ENCODE peak calls at places on chromosome 2, in six cellular contexts. One of them, this sample, is unnamed.
A peak's percentile ranks its signal among the peaks of the same experiment; 100 is the strongest.

GRCh38 chr2:173307287-173307686 is 47.4 kb upstream of the CDCA7 start:
- DNase-seq in GM23338: peak; percentile 44
- DNase-seq in MM.1S: no peak
- DNase-seq in Karpas-422: peak; percentile 71
- DNase-seq in HCT116: no peak
- DNase-seq in GM23248: no peak
- DNase-seq in this sample: no peak

GRCh38 chr2:28981016-28981441 is at the start of gene TOGARAM2:
- DNase-seq in Karpas-422: no peak
- DNase-seq in GM23338: no peak
- DNase-seq in GM23248: peak; percentile 49
- DNase-seq in HCT116: no peak
- DNase-seq in MM.1S: no peak
- DNase-seq in this sample: peak; percentile 70

GRCh38 chr2:44215827-44216226 is 47.2 kb downstream of the PPM1B start:
- DNase-seq in GM23248: no peak
- DNase-seq in Karpas-422: no peak
- DNase-seq in HCT116: no peak
- DNase-seq in GM23338: no peak
- DNase-seq in MM.1S: no peak
- DNase-seq in this sample: no peak

GRCh38 chr2:63775191-63775590 is 66.5 kb upstream of the UGP2 start:
- DNase-seq in GM23338: no peak
- DNase-seq in GM23248: no peak
- DNase-seq in Karpas-422: no peak
- DNase-seq in HCT116: no peak
- DNase-seq in MM.1S: no peak
- DNase-seq in this sample: no peak

GRCh38 chr2:97728091-97728596 is 14.8 kb downstream of the ZAP70 start:
- DNase-seq in GM23248: peak; percentile 77
- DNase-seq in GM23338: no peak
- DNase-seq in Karpas-422: no peak
- DNase-seq in MM.1S: no peak
- DNase-seq in HCT116: no peak
- DNase-seq in this sample: no peak

GRCh38 chr2:33242845-33243244 is 233.6 kb upstream of the RASGRP3 start:
- DNase-seq in HCT116: no peak
- DNase-seq in GM23338: no peak
- DNase-seq in MM.1S: no peak
- DNase-seq in GM23248: peak; percentile 82
- DNase-seq in Karpas-422: no peak
- DNase-seq in this sample: no peak

GRCh38 chr2:224938670-224939309 is 103.5 kb downstream of the DOCK10 start:
- DNase-seq in GM23338: no peak
- DNase-seq in GM23248: peak; percentile 13
- DNase-seq in MM.1S: no peak
- DNase-seq in Karpas-422: no peak
- DNase-seq in HCT116: no peak
- DNase-seq in this sample: no peak

GRCh38 chr2:44952143-44952805 is 10.8 kb downstream of the SIX3 start:
- DNase-seq in GM23338: peak; percentile 92
- DNase-seq in Karpas-422: peak; percentile 57
- DNase-seq in GM23248: peak; percentile 86
- DNase-seq in MM.1S: peak; percentile 69
- DNase-seq in HCT116: peak; percentile 31
- DNase-seq in this sample: peak; percentile 84

GRCh38 chr2:73998933-73999332 is 14.2 kb downstream of the TET3 start:
- DNase-seq in MM.1S: no peak
- DNase-seq in Karpas-422: no peak
- DNase-seq in GM23248: no peak
- DNase-seq in HCT116: no peak
- DNase-seq in GM23338: no peak
- DNase-seq in this sample: no peak

GRCh38 chr2:221097568-221097915 is 474.6 kb downstream of the EPHA4 start:
- DNase-seq in MM.1S: no peak
- DNase-seq in GM23338: no peak
- DNase-seq in GM23248: peak; percentile 94
- DNase-seq in Karpas-422: no peak
- DNase-seq in HCT116: no peak
- DNase-seq in this sample: no peak

GRCh38 chr2:3902131-3902530 is 198.8 kb downstream of the DCDC2C start:
- DNase-seq in GM23248: no peak
- DNase-seq in Karpas-422: no peak
- DNase-seq in HCT116: no peak
- DNase-seq in MM.1S: no peak
- DNase-seq in GM23338: no peak
- DNase-seq in this sample: no peak

GRCh38 chr2:41933585-41934322 is 114.1 kb upstream of the PKDCC start:
- DNase-seq in GM23338: no peak
- DNase-seq in MM.1S: peak; percentile 43
- DNase-seq in HCT116: no peak
- DNase-seq in Karpas-422: no peak
- DNase-seq in GM23248: peak; percentile 97
- DNase-seq in this sample: peak; percentile 75

GRCh38 chr2:127612111-127612822 is 33.7 kb upstream of the GPR17 start:
- DNase-seq in GM23248: no peak
- DNase-seq in GM23338: no peak
- DNase-seq in HCT116: no peak
- DNase-seq in MM.1S: no peak
- DNase-seq in Karpas-422: no peak
- DNase-seq in this sample: peak; percentile 2

GRCh38 chr2:14907014-14907612 is 274.6 kb downstream of the LRATD1 start:
- DNase-seq in HCT116: no peak
- DNase-seq in Karpas-422: peak; percentile 58
- DNase-seq in MM.1S: no peak
- DNase-seq in GM23338: peak; percentile 25
- DNase-seq in GM23248: peak; percentile 10
- DNase-seq in this sample: no peak

GRCh38 chr2:73003027-73003426 is 68.5 kb downstream of the SFXN5 start:
- DNase-seq in GM23338: no peak
- DNase-seq in HCT116: no peak
- DNase-seq in Karpas-422: no peak
- DNase-seq in MM.1S: no peak
- DNase-seq in GM23248: no peak
- DNase-seq in this sample: peak; percentile 2

GRCh38 chr2:108534577-108535379 is 508 bp downstream of the LIMS1 start:
- DNase-seq in GM23248: peak; percentile 70
- DNase-seq in HCT116: no peak
- DNase-seq in GM23338: peak; percentile 46
- DNase-seq in MM.1S: peak; percentile 52
- DNase-seq in Karpas-422: peak; percentile 65
- DNase-seq in this sample: peak; percentile 60

GRCh38 chr2:237467447-237468179 is 19.4 kb upstream of the MLPH start:
- DNase-seq in MM.1S: no peak
- DNase-seq in HCT116: no peak
- DNase-seq in Karpas-422: no peak
- DNase-seq in GM23338: no peak
- DNase-seq in GM23248: no peak
- DNase-seq in this sample: no peak

GRCh38 chr2:80467262-80467811 is 162.8 kb upstream of the LRRTM1 start:
- DNase-seq in GM23248: no peak
- DNase-seq in HCT116: no peak
- DNase-seq in MM.1S: peak; percentile 53
- DNase-seq in GM23338: no peak
- DNase-seq in Karpas-422: no peak
- DNase-seq in this sample: no peak

GRCh38 chr2:80464275-80464674 is 159.7 kb upstream of the LRRTM1 start:
- DNase-seq in Karpas-422: no peak
- DNase-seq in GM23248: no peak
- DNase-seq in HCT116: no peak
- DNase-seq in MM.1S: no peak
- DNase-seq in GM23338: no peak
- DNase-seq in this sample: no peak

GRCh38 chr2:80459028-80459427 is 154.5 kb upstream of the LRRTM1 start:
- DNase-seq in Karpas-422: no peak
- DNase-seq in GM23338: no peak
- DNase-seq in HCT116: no peak
- DNase-seq in GM23248: no peak
- DNase-seq in MM.1S: no peak
- DNase-seq in this sample: no peak

GRCh38 chr2:80461505-80462197 is 157.1 kb upstream of the LRRTM1 start:
- DNase-seq in GM23338: peak; percentile 47
- DNase-seq in Karpas-422: no peak
- DNase-seq in HCT116: no peak
- DNase-seq in GM23248: no peak
- DNase-seq in MM.1S: peak; percentile 38
- DNase-seq in this sample: no peak

GRCh38 chr2:80462654-80463053 is 158.1 kb upstream of the LRRTM1 start:
- DNase-seq in MM.1S: no peak
- DNase-seq in HCT116: no peak
- DNase-seq in GM23338: no peak
- DNase-seq in Karpas-422: no peak
- DNase-seq in GM23248: no peak
- DNase-seq in this sample: no peak
- H3K9me2 ChIP-seq in MM.1S: no peaks in the 10 kb centered on the region
- H3K9me2 ChIP-seq in HCT116: no peaks in the 10 kb centered on the region
- H3K9me2 ChIP-seq in GM23338: no peaks in the 10 kb centered on the region
- H3K9me2 ChIP-seq in Karpas-422: no peaks in the 10 kb centered on the region
- H3K9me2 ChIP-seq in GM23248: no peaks in the 10 kb centered on the region
- H3K9me2 ChIP-seq in this sample: no peaks in the 10 kb centered on the region

GRCh38 chr2:85753035-85753524 is 711 bp upstream of the ATOH8 start:
- DNase-seq in GM23338: peak; percentile 44
- DNase-seq in HCT116: no peak
- DNase-seq in MM.1S: no peak
- DNase-seq in Karpas-422: no peak
- DNase-seq in GM23248: peak; percentile 84
- DNase-seq in this sample: no peak

GRCh38 chr2:85751300-85751575 is 2.6 kb upstream of the ATOH8 start:
- DNase-seq in HCT116: no peak
- DNase-seq in Karpas-422: no peak
- DNase-seq in GM23338: no peak
- DNase-seq in MM.1S: no peak
- DNase-seq in GM23248: no peak
- DNase-seq in this sample: no peak

GRCh38 chr2:85751627-85752026 is 2.2 kb upstream of the ATOH8 start:
- DNase-seq in HCT116: no peak
- DNase-seq in MM.1S: no peak
- DNase-seq in GM23248: no peak
- DNase-seq in Karpas-422: no peak
- DNase-seq in GM23338: no peak
- DNase-seq in this sample: no peak

GRCh38 chr2:85748948-85749875 is 4.6 kb upstream of the ATOH8 start:
- DNase-seq in MM.1S: no peak
- DNase-seq in HCT116: no peak
- DNase-seq in GM23338: no peak
- DNase-seq in GM23248: peak; percentile 87
- DNase-seq in Karpas-422: no peak
- DNase-seq in this sample: no peak

GRCh38 chr2:85750509-85751299 is 3.1 kb upstream of the ATOH8 start:
- DNase-seq in MM.1S: peak; percentile 58
- DNase-seq in HCT116: peak; percentile 47
- DNase-seq in GM23338: peak; percentile 82
- DNase-seq in Karpas-422: peak; percentile 85
- DNase-seq in GM23248: peak; percentile 76
- DNase-seq in this sample: peak; percentile 75
- H3K27ac ChIP-seq in MM.1S: no peak overlapping the region
- H3K27ac ChIP-seq in HCT116: no peak overlapping the region
- H3K27ac ChIP-seq in GM23338: no peak overlapping the region
- H3K27ac ChIP-seq in Karpas-422: no peak overlapping the region
- H3K27ac ChIP-seq in GM23248: peak overlapping the region; percentile 82
- H3K27ac ChIP-seq in this sample: no peak overlapping the region

GRCh38 chr2:26864226-26864625 is 16.3 kb downstream of the DPYSL5 start:
- DNase-seq in HCT116: no peak
- DNase-seq in GM23248: no peak
- DNase-seq in GM23338: no peak
- DNase-seq in Karpas-422: no peak
- DNase-seq in MM.1S: no peak
- DNase-seq in this sample: no peak

GRCh38 chr2:26855516-26855915 is 7.6 kb downstream of the DPYSL5 start:
- DNase-seq in MM.1S: no peak
- DNase-seq in GM23248: no peak
- DNase-seq in HCT116: no peak
- DNase-seq in GM23338: no peak
- DNase-seq in Karpas-422: no peak
- DNase-seq in this sample: no peak

GRCh38 chr2:26861610-26862224 is 13.8 kb downstream of the DPYSL5 start:
- DNase-seq in MM.1S: no peak
- DNase-seq in Karpas-422: no peak
- DNase-seq in HCT116: no peak
- DNase-seq in GM23338: no peak
- DNase-seq in GM23248: no peak
- DNase-seq in this sample: no peak

GRCh38 chr2:26864646-26865045 is 16.7 kb downstream of the DPYSL5 start:
- DNase-seq in MM.1S: no peak
- DNase-seq in Karpas-422: no peak
- DNase-seq in GM23248: no peak
- DNase-seq in GM23338: no peak
- DNase-seq in HCT116: no peak
- DNase-seq in this sample: no peak

DNA sequence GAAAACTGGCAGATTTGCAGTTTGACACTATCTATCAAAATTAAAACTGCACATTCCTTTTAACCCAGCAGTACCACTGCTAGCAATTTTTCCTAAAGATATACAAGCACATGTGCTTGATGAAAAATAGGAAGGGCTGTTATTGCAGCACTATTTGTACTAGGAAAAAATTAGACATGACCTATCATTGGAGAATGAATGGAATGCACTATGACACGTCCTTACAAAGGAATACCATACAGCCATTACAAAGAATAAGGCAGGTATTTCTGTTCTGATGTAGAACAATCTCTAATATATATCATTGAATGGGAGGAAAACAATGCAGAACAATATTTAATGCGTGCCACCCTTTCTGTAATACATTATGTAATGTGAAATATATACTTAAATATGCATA is 12.5 kb downstream of the DPYSL5 start:
- DNase-seq in Karpas-422: no peak
- DNase-seq in HCT116: no peak
- DNase-seq in MM.1S: no peak
- DNase-seq in GM23248: no peak
- DNase-seq in GM23338: no peak
- DNase-seq in this sample: no peak
- H3K9me2 ChIP-seq in Karpas-422: no peaks in the 10 kb centered on the region
- H3K9me2 ChIP-seq in HCT116: no peaks in the 10 kb centered on the region
- H3K9me2 ChIP-seq in MM.1S: no peaks in the 10 kb centered on the region
- H3K9me2 ChIP-seq in GM23248: no peaks in the 10 kb centered on the region
- H3K9me2 ChIP-seq in GM23338: no peaks in the 10 kb centered on the region
- H3K9me2 ChIP-seq in this sample: no peaks in the 10 kb centered on the region

GRCh38 chr2:75810931-75811330 is 100.2 kb upstream of the GCFC2 start:
- DNase-seq in Karpas-422: no peak
- DNase-seq in HCT116: no peak
- DNase-seq in GM23248: no peak
- DNase-seq in MM.1S: no peak
- DNase-seq in GM23338: no peak
- DNase-seq in this sample: no peak

GRCh38 chr2:75808793-75809535 is 98.2 kb upstream of the GCFC2 start:
- DNase-seq in MM.1S: no peak
- DNase-seq in GM23248: no peak
- DNase-seq in GM23338: no peak
- DNase-seq in HCT116: no peak
- DNase-seq in Karpas-422: no peak
- DNase-seq in this sample: no peak

DNA sequence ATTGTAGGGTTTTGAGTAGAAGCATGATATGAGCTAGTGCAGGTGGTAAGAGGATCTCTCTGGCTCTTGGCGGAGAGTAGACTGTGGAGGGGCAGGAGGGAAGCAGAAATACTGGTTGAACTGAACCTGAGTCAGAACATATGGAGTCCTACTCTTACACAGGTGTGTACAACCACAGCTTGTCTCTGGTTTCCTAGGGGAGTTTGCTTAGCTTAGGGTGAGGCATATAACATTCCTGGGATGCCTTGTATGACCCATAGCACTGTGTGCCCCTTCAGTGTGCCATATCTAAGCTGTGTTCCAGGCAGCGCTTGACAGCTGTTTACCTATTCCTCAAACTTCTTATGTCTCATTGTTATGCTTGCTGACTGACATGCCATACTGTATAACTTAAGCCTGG is 97.3 kb upstream of the GCFC2 start:
- DNase-seq in MM.1S: no peak
- DNase-seq in HCT116: no peak
- DNase-seq in GM23338: no peak
- DNase-seq in GM23248: no peak
- DNase-seq in Karpas-422: no peak
- DNase-seq in this sample: peak; percentile 36
- H3K27ac ChIP-seq in MM.1S: no peak overlapping the region
- H3K27ac ChIP-seq in HCT116: no peak overlapping the region
- H3K27ac ChIP-seq in GM23338: no peak overlapping the region
- H3K27ac ChIP-seq in GM23248: no peak overlapping the region
- H3K27ac ChIP-seq in Karpas-422: no peak overlapping the region
- H3K27ac ChIP-seq in this sample: peak overlapping the region; percentile 26

This sample was measured in hepatocyte.